ENCODE peak calls at places on chromosomes 2 and 18, in nine cellular contexts. G, E, Q, R, P, W, C, T and N are unnamed samples.

GRCh38 chr2:44596537-44597320 is 235.0 kb downstream of the CAMKMT start:
- DNase-seq in G (no peak), E (peak; percentile 71), Q (no peak), R (no peak), P (no peak), W (no peak), C (no peak), T (no peak), N (no peak)

GRCh38 chr2:178674122-178674521 is 133.1 kb downstream of the TTN start:
- DNase-seq in G (peak; percentile 1), E (no peak), Q (no peak), R (no peak), P (no peak), W (no peak), C (no peak), T (no peak), N (no peak)

GRCh38 chr18:21406111-21406510 is 164.1 kb downstream of the GREB1L start:
- DNase-seq in G (peak; percentile 20), E (no peak), Q (no peak), R (no peak), P (no peak), W (no peak), C (no peak), T (no peak), N (no peak)

GRCh38 chr2:238866656-238867277 is 18.9 kb downstream of the TWIST2 start:
- DNase-seq in G (no peak), E (no peak), Q (no peak), R (no peak), P (no peak), W (no peak), C (no peak), T (no peak), N (no peak)

GRCh38 chr2:220356076-220356475 is 728.6 kb downstream of the SLC4A3 start:
- DNase-seq in G (peak; percentile 68), E (no peak), Q (peak; percentile 12), R (no peak), P (no peak), W (no peak), C (peak; percentile 24), T (no peak), N (no peak)

GRCh38 chr2:203453858-203454451 is 81.1 kb downstream of the RAPH1 start:
- DNase-seq in G (peak; percentile 59), E (peak; percentile 50), Q (peak; percentile 46), R (no peak), P (peak; percentile 9), W (peak; percentile 68), C (peak; percentile 72), T (no peak), N (peak; percentile 38)

GRCh38 chr2:60602828-60603532 is 49.5 kb upstream of the BCL11A start:
- DNase-seq in G (peak; percentile 27), E (no peak), Q (no peak), R (no peak), P (no peak), W (no peak), C (no peak), T (no peak), N (no peak)

GRCh38 chr2:227653419-227653818 is 13.2 kb upstream of the SCYGR5 start:
- DNase-seq in G (peak; percentile 48), E (no peak), Q (no peak), R (no peak), P (no peak), W (peak; percentile 15), C (peak; percentile 27), T (peak; percentile 41), N (no peak)

GRCh38 chr2:112887904-112888303 is 23.1 kb upstream of the IL37 start:
- DNase-seq in G (no peak), E (no peak), Q (no peak), R (no peak), P (no peak), W (no peak), C (peak; percentile 34), T (no peak), N (no peak)

GRCh38 chr2:1101982-1102381 is 151.3 kb downstream of the SNTG2 start:
- DNase-seq in G (no peak), E (no peak), Q (no peak), R (peak; percentile 18), P (no peak), W (no peak), C (no peak), T (no peak), N (peak; percentile 9)

GRCh38 chr2:62733546-62733945 is 28.0 kb downstream of the EHBP1 start:
- DNase-seq in G (no peak), E (no peak), Q (no peak), R (no peak), P (no peak), W (no peak), C (no peak), T (no peak), N (no peak)

DNA sequence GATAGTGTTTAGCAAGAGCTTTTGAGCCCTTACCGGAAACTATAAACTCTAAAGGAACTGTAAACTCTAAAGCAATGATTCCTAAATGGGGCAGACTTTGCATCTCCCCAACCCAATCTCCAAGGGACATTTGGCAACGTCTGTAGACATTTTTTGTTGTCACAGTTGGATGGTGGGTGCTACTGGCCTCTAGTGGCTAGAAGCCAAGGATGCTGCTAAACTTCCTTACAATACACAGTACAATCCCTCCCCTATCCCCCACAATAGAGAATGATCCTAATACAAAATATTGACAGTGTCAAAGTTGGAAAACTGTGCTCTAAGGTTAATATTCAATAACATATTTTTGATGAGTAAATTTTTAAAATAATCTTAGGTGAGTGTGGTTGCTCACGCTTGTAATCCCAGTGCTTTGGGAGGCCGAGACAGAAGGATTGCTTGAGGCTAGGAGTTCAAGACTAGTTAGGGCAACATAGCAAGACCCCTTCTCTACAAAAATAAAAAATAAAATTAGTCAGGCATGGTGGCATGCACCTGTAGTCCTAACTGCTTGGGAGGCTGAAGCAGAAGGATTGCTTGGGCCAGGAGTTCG is 66.7 kb downstream of the PTPN4 start:
- DNase-seq in G (peak; percentile 54), E (peak; percentile 31), Q (peak; percentile 52), R (no peak), P (peak; percentile 21), W (peak; percentile 28), C (peak; percentile 21), T (no peak), N (peak; percentile 59)
- TF ChIP-seq CTCF in G (peak; percentile 70), E (peak; percentile 46), Q (peak; percentile 56), R (peak; percentile 85), P (no peak), W (peak; percentile 79), C (peak; percentile 50), T (peak; percentile 59), N (peak; percentile 65)

GRCh38 chr2:229715895-229716507 is 1.6 kb upstream of the DNER start:
- DNase-seq in G (peak; percentile 67), E (no peak), Q (peak; percentile 58), R (peak; percentile 55), P (peak; percentile 46), W (no peak), C (no peak), T (no peak), N (peak; percentile 63)
- TF ChIP-seq CTCF in G (peak; percentile 78), E (no peak), Q (peak; percentile 61), R (peak; percentile 78), P (no peak), W (peak; percentile 70), C (peak; percentile 13), T (peak; percentile 36), N (peak; percentile 70)

DNA sequence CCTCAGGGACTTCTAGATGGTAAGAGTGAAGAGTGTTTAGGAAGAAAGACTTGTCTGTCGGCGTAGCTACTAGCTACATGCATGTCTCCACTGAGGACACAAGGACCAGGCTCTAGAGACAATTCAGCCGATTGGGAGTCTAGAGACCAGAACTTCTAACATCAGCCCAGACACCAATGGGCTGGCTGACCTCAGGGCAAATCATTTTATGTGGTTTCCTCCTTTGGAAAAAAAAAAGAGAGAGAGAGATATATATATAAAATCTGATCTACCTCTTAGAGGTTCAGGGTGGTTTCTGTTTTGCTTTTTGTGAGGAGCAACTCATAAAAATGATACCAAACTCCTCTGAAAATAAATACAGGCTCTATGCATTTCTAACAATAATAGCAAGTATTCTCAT is 212.8 kb downstream of the BCL2 start:
- DNase-seq in G (no peak), E (peak; percentile 50), Q (no peak), R (no peak), P (no peak), W (no peak), C (no peak), T (no peak), N (no peak)
- TF ChIP-seq CTCF in G (no peak), E (no peak), Q (no peak), R (no peak), P (no peak), W (no peak), C (no peak), T (no peak), N (no peak)

GRCh38 chr2:105936954-105937353 is 192.2 kb downstream of the NCK2 start:
- DNase-seq in G (peak; percentile 50), E (no peak), Q (no peak), R (no peak), P (no peak), W (no peak), C (no peak), T (no peak), N (no peak)
- TF ChIP-seq CTCF in G (no peak), E (no peak), Q (no peak), R (no peak), P (no peak), W (no peak), C (no peak), T (no peak), N (no peak)

GRCh38 chr2:84427235-84428138 is 31.6 kb downstream of the SUCLG1 start:
- DNase-seq in G (peak; percentile 22), E (no peak), Q (no peak), R (no peak), P (no peak), W (no peak), C (peak; percentile 31), T (peak; percentile 24), N (no peak)

GRCh38 chr2:84421791-84422190 is 37.3 kb downstream of the SUCLG1 start:
- DNase-seq in G (no peak), E (no peak), Q (no peak), R (no peak), P (no peak), W (no peak), C (no peak), T (no peak), N (no peak)

GRCh38 chr2:84421197-84421596 is 37.9 kb downstream of the SUCLG1 start:
- DNase-seq in G (no peak), E (no peak), Q (no peak), R (no peak), P (no peak), W (no peak), C (no peak), T (no peak), N (no peak)

GRCh38 chr2:84429328-84429727 is 29.8 kb downstream of the SUCLG1 start:
- DNase-seq in G (no peak), E (no peak), Q (no peak), R (no peak), P (no peak), W (no peak), C (no peak), T (no peak), N (no peak)

GRCh38 chr2:84424152-84424551 is 34.9 kb downstream of the SUCLG1 start:
- DNase-seq in G (peak; percentile 25), E (peak; percentile 26), Q (no peak), R (no peak), P (no peak), W (peak; percentile 21), C (peak; percentile 33), T (no peak), N (no peak)
- TF ChIP-seq CTCF in G (peak; percentile 36), E (no peak), Q (peak; percentile 45), R (peak; percentile 67), P (no peak), W (peak; percentile 78), C (peak; percentile 66), T (peak; percentile 44), N (peak; percentile 36)

GRCh38 chr18:56563568-56563967 is 74.8 kb downstream of the TXNL1 start:
- DNase-seq in G (no peak), E (no peak), Q (no peak), R (peak; percentile 92), P (no peak), W (no peak), C (no peak), T (no peak), N (peak; percentile 8)
- TF ChIP-seq CTCF in G (no peak), E (no peak), Q (no peak), R (peak; percentile 92), P (no peak), W (peak; percentile 52), C (peak; percentile 8), T (no peak), N (no peak)